ENCODE peak calls at places on chromosome 5, in four cellular contexts. One of them, this sample, is unnamed.

GRCh38 chr5:43231977-43232376 is 40.0 kb downstream of the NIM1K start:
- DNase-seq in DMS 273 treated with DMSO at 0.1 percent for 48 hours: no peak
- DNase-seq in HCT116: peak; percentile 27
- DNase-seq in pons: no peak
- DNase-seq in this sample: peak; percentile 30

GRCh38 chr5:118919016-118919415 is 69.3 kb downstream of the DTWD2 start:
- DNase-seq in DMS 273 treated with DMSO at 0.1 percent for 48 hours: no peak
- DNase-seq in HCT116: no peak
- DNase-seq in pons: peak; percentile 6
- DNase-seq in this sample: no peak

GRCh38 chr5:122715095-122715494 is 59.8 kb upstream of the SNX2 start:
- DNase-seq in DMS 273 treated with DMSO at 0.1 percent for 48 hours: no peak
- DNase-seq in HCT116: no peak
- DNase-seq in pons: no peak
- DNase-seq in this sample: no peak

GRCh38 chr5:50694027-50694590 is 27.7 kb downstream of the PARP8 start:
- DNase-seq in DMS 273 treated with DMSO at 0.1 percent for 48 hours: no peak
- DNase-seq in HCT116: no peak
- DNase-seq in pons: peak; percentile 42
- DNase-seq in this sample: no peak

GRCh38 chr5:5017827-5018559 is 122.1 kb upstream of the ADAMTS16 start:
- DNase-seq in DMS 273 treated with DMSO at 0.1 percent for 48 hours: no peak
- DNase-seq in HCT116: no peak
- DNase-seq in pons: no peak
- DNase-seq in this sample: no peak

GRCh38 chr5:74251106-74252032 is 389.2 kb downstream of the ENC1 start:
- DNase-seq in DMS 273 treated with DMSO at 0.1 percent for 48 hours: no peak
- DNase-seq in HCT116: no peak
- DNase-seq in pons: no peak
- DNase-seq in this sample: no peak

GRCh38 chr5:59430066-59430702 is 463.3 kb downstream of the PDE4D start:
- DNase-seq in DMS 273 treated with DMSO at 0.1 percent for 48 hours: no peak
- DNase-seq in HCT116: no peak
- DNase-seq in pons: no peak
- DNase-seq in this sample: no peak

GRCh38 chr5:140574165-140574564 is 9.5 kb downstream of the SLC35A4 start:
- DNase-seq in DMS 273 treated with DMSO at 0.1 percent for 48 hours: no peak
- DNase-seq in HCT116: no peak
- DNase-seq in pons: no peak
- DNase-seq in this sample: no peak

GRCh38 chr5:169374761-169375160 is 73.8 kb upstream of the SLIT3 start:
- DNase-seq in DMS 273 treated with DMSO at 0.1 percent for 48 hours: peak; percentile 38
- DNase-seq in HCT116: no peak
- DNase-seq in pons: no peak
- DNase-seq in this sample: no peak

GRCh38 chr5:149581192-149581861 is at the start of gene ARHGEF37:
- DNase-seq in DMS 273 treated with DMSO at 0.1 percent for 48 hours: no peak
- DNase-seq in HCT116: peak; percentile 33
- DNase-seq in pons: peak; percentile 80
- DNase-seq in this sample: peak; percentile 11

GRCh38 chr5:179271821-179272325 is 73.4 kb downstream of the ADAMTS2 start:
- DNase-seq in DMS 273 treated with DMSO at 0.1 percent for 48 hours: no peak
- DNase-seq in HCT116: no peak
- DNase-seq in pons: no peak
- DNase-seq in this sample: no peak

GRCh38 chr5:6780802-6781391 is 67.7 kb downstream of the TENT4A start:
- DNase-seq in DMS 273 treated with DMSO at 0.1 percent for 48 hours: no peak
- DNase-seq in HCT116: peak; percentile 38
- DNase-seq in pons: no peak
- DNase-seq in this sample: peak; percentile 28

GRCh38 chr5:127854520-127854919 is 151.3 kb downstream of the CCDC192 start:
- DNase-seq in DMS 273 treated with DMSO at 0.1 percent for 48 hours: no peak
- DNase-seq in HCT116: no peak
- DNase-seq in pons: no peak
- DNase-seq in this sample: no peak

GRCh38 chr5:62132279-62132678 is 173.7 kb upstream of the KIF2A start:
- DNase-seq in DMS 273 treated with DMSO at 0.1 percent for 48 hours: no peak
- DNase-seq in HCT116: no peak
- DNase-seq in pons: no peak
- DNase-seq in this sample: no peak

GRCh38 chr5:91797581-91797980 is 414.5 kb upstream of the ARRDC3 start:
- DNase-seq in DMS 273 treated with DMSO at 0.1 percent for 48 hours: no peak
- DNase-seq in HCT116: no peak
- DNase-seq in pons: no peak
- DNase-seq in this sample: no peak

GRCh38 chr5:112174959-112175594 is 244.0 kb downstream of the EPB41L4A start:
- DNase-seq in DMS 273 treated with DMSO at 0.1 percent for 48 hours: no peak
- DNase-seq in HCT116: peak; percentile 61
- DNase-seq in pons: peak; percentile 72
- DNase-seq in this sample: peak; percentile 59

GRCh38 chr5:54317511-54318260 is 7.3 kb upstream of the ARL15 start:
- DNase-seq in DMS 273 treated with DMSO at 0.1 percent for 48 hours: no peak
- DNase-seq in HCT116: no peak
- DNase-seq in pons: no peak
- DNase-seq in this sample: no peak